ENCODE peak calls at places on chromosomes 3 and 15, in five cellular contexts. B is Ammon's horn; J is GM04504; X is activated CD8-positive, alpha-beta memory T cell treated with anti-CD3 and anti-CD28 coated beads for 48 hours; Y is brain microvascular endothelial cell. P is an unnamed sample.

GRCh38 chr15:61946778-61947177 is 113.5 kb downstream of the VPS13C start:
- DNase-seq in B (no peak), J (peak; percentile 2), X (no peak), Y (no peak), P (no peak)

GRCh38 chr15:70584838-70585706 is 178.3 kb downstream of the UACA start:
- DNase-seq in B (no peak), J (no peak), X (peak; percentile 21), Y (no peak), P (no peak)

GRCh38 chr3:124033360-124034015 is 41.6 kb upstream of the ROPN1 start:
- DNase-seq in B (no peak), J (no peak), X (no peak), Y (no peak), P (no peak)

GRCh38 chr15:67165653-67166260 is 88.7 kb downstream of the AAGAB start:
- DNase-seq in B (peak; percentile 48), J (no peak), X (no peak), Y (peak; percentile 77), P (peak; percentile 10)

GRCh38 chr15:70241561-70242320 is 144.0 kb upstream of the TLE3 start:
- DNase-seq in B (no peak), J (no peak), X (no peak), Y (no peak), P (no peak)

GRCh38 chr3:142117052-142117451 is 32.3 kb downstream of the TFDP2 start:
- DNase-seq in B (no peak), J (no peak), X (no peak), Y (no peak), P (no peak)

GRCh38 chr15:57941816-57942215 is 123.7 kb downstream of the ALDH1A2 start:
- DNase-seq in B (no peak), J (no peak), X (no peak), Y (no peak), P (no peak)

GRCh38 chr15:63422891-63423290 is 41.2 kb upstream of the CA12 start:
- DNase-seq in B (no peak), J (no peak), X (no peak), Y (no peak), P (no peak)

GRCh38 chr3:184732133-184732532 is 20.3 kb upstream of the MAGEF1 start:
- DNase-seq in B (no peak), J (no peak), X (no peak), Y (no peak), P (no peak)

GRCh38 chr15:28106294-28107110 is 7.4 kb upstream of the OCA2 start:
- DNase-seq in B (no peak), J (no peak), X (no peak), Y (no peak), P (no peak)

GRCh38 chr3:10379961-10380360 is 59.0 kb upstream of the SEC13 start:
- DNase-seq in B (no peak), J (no peak), X (no peak), Y (no peak), P (no peak)

GRCh38 chr3:23161896-23162570 is 41.1 kb upstream of the UBE2E2 start:
- DNase-seq in B (no peak), J (no peak), X (no peak), Y (peak; percentile 66), P (no peak)